ENCODE peak calls at places on chromosomes 3 and 15, in four cellular contexts. T is HepG2, Z is A549, D is AG09309. A is an unnamed sample.

GRCh38 chr3:167750273-167750971 is 14.9 kb downstream of the SERPINI1 start:
- DNase-seq in T (no peak), Z (no peak), D (no peak), A (no peak)

GRCh38 chr15:55768670-55769185 is 25.8 kb upstream of the PRTG start:
- DNase-seq in Z (no peak), T (no peak), D (no peak), A (peak)

GRCh38 chr15:78943692-78944091 is 1.2 kb downstream of the CTSH start:
- DNase-seq in T (no peak), D (no peak), Z (no peak), A (no peak)

GRCh38 chr15:89971592-89971997 is 29.5 kb upstream of the ZNF710 start:
- DNase-seq in D (peak), Z (peak), T (peak), A (peak)

GRCh38 chr15:77540346-77541060 is 92.2 kb downstream of the LINGO1 start:
- DNase-seq in D (no peak), Z (no peak), T (no peak), A (no peak)

GRCh38 chr3:39638286-39638685 is 170.8 kb downstream of the MOBP start:
- DNase-seq in T (no peak), D (no peak), Z (no peak), A (peak)

GRCh38 chr3:140290105-140290504 is 355.1 kb downstream of the CLSTN2 start:
- DNase-seq in Z (no peak), T (no peak), D (no peak), A (peak)

GRCh38 chr15:101652783-101653430 is 726 bp upstream of the TM2D3 start:
- DNase-seq in D (no peak), Z (no peak), T (no peak), A (peak)

GRCh38 chr3:149936812-149937230 is 33.9 kb downstream of the PFN2 start:
- DNase-seq in D (no peak), Z (peak), T (peak), A (peak)

GRCh38 chr3:5431811-5432378 is 244.4 kb downstream of the EDEM1 start:
- DNase-seq in T (no peak), Z (no peak), D (no peak), A (peak)

GRCh38 chr15:55909036-55909811 is 84.2 kb downstream of the NEDD4 start:
- DNase-seq in Z (peak), T (no peak), D (no peak), A (peak)

GRCh38 chr15:45253330-45253729 is 1.3 kb downstream of the SLC28A2 start:
- DNase-seq in T (no peak), Z (no peak), D (no peak), A (no peak)

GRCh38 chr3:62956411-62956810 is 81.2 kb upstream of the CADPS start:
- DNase-seq in D (no peak), Z (no peak), T (no peak), A (no peak)

GRCh38 chr15:94670436-94671034 is 439.2 kb downstream of the MCTP2 start:
- DNase-seq in D (peak), Z (peak), T (peak), A (peak)

GRCh38 chr15:90558182-90558581 is 28.5 kb downstream of the CRTC3 start:
- DNase-seq in T (peak), Z (no peak), D (no peak), A (no peak)

GRCh38 chr15:40960926-40961325 is 7.7 kb downstream of the CHAC1 start:
- DNase-seq in T (no peak), D (no peak), Z (peak), A (no peak)

GRCh38 chr3:114558271-114558670 is 264.4 kb downstream of the TIGIT start:
- DNase-seq in Z (no peak), T (no peak), D (no peak), A (peak)

GRCh38 chr15:88849376-88850122 is 45.8 kb downstream of the HAPLN3 start:
- DNase-seq in T (no peak), D (no peak), Z (no peak), A (no peak)

GRCh38 chr15:69749797-69750196 is 297.2 kb downstream of the RPLP1 start:
- DNase-seq in Z (peak), T (no peak), D (no peak), A (peak)

GRCh38 chr3:56792201-56792600 is 9.5 kb downstream of the ARHGEF3 start:
- DNase-seq in D (no peak), Z (no peak), T (peak), A (no peak)

GRCh38 chr3:81726735-81727134 is 34.7 kb downstream of the GBE1 start:
- DNase-seq in Z (peak), D (no peak), T (no peak), A (peak)

GRCh38 chr15:101407439-101407838 is 82.1 kb downstream of the PCSK6 start:
- DNase-seq in D (no peak), T (no peak), Z (no peak), A (no peak)

GRCh38 chr15:48507416-48508065 is 138.0 kb downstream of the FBN1 start:
- DNase-seq in Z (peak), T (peak), D (no peak), A (peak)

GRCh38 chr15:35963316-35963715 is 417.4 kb upstream of the DPH6 start:
- DNase-seq in T (no peak), Z (no peak), D (no peak), A (peak)

GRCh38 chr15:67715166-67715565 is 110.1 kb upstream of the SKOR1 start:
- DNase-seq in T (no peak), Z (no peak), D (no peak), A (no peak)

GRCh38 chr3:130609166-130609574 is 92.2 kb downstream of the COL6A6 start:
- DNase-seq in D (no peak), Z (no peak), T (no peak), A (no peak)

GRCh38 chr15:79815468-79815867 is 81.3 kb downstream of the MTHFS start:
- DNase-seq in T (no peak), D (no peak), Z (no peak), A (no peak)

GRCh38 chr3:56838441-56838840 is 36.7 kb upstream of the ARHGEF3 start:
- DNase-seq in T (no peak), D (no peak), Z (no peak), A (no peak)

GRCh38 chr3:178802993-178803693 is 266.9 kb downstream of the KCNMB2 start:
- DNase-seq in Z (no peak), D (no peak), T (no peak), A (no peak)

GRCh38 chr3:140832883-140833282 is 108.8 kb upstream of the SLC25A36 start:
- DNase-seq in D (no peak), T (no peak), Z (no peak), A (no peak)

GRCh38 chr3:133374706-133375105 is 25.1 kb upstream of the BFSP2 start:
- DNase-seq in Z (no peak), T (no peak), D (no peak), A (no peak)

GRCh38 chr3:118400886-118401285 is 633.8 kb downstream of the IGSF11 start:
- DNase-seq in T (no peak), D (no peak), Z (no peak), A (peak)

GRCh38 chr3:52848617-52849016 is 13.8 kb upstream of the MUSTN1 start:
- DNase-seq in Z (peak), D (peak), T (no peak), A (peak)

DNA sequence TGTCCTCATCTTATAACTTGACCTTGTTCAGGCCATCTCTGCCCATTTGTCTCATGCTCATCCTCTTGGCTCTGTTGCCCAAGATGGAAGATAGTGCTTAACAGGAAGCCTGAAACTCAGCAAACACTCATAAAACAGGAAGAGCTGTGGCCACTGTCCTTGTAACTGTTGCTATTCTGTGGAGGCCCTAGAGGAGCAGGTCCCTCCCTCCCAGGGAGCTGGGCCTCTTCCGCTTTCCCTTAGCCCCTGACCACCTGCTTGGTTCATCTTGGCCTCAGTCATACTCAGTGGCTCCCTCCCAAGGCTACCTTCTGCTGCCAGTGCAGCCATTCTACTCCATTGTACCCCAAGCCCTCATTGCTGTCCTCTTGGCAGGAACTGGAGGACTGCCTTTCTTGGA is 3.5 kb downstream of the MAPKAPK3 start:
- DNase-seq in Z (no peak), D (no peak), T (no peak), A (no peak)
- TF ChIP-seq CTCF in Z (no peak), D (no peak), T (no peak), A (no peak)

DNA sequence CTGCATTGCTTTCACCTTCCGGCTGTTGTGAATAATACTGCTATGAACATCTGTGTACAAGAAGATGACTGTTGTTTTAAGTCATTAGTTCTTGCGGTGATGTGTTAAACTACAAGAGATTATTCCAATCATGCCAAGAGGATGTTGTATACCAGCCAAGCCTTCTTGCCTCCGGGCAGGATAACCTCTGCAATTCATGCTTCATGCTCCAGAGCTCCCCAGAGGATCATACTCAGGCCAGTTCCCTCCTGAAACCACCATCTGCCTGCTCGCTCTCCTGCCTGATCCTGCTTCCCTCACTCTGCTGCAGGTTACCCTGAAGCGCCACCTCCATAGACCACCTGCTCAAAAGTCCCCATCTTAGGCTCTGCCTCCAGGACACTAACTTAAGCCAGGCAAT is 187.1 kb upstream of the PROK2 start:
- DNase-seq in Z (no peak), T (no peak), D (no peak), A (peak)
- TF ChIP-seq CTCF in Z (no peak), T (no peak), D (peak), A (peak)

GRCh38 chr3:138944842-138945645 is 1.9 kb downstream of the FOXL2 start:
- DNase-seq in Z (no peak), D (no peak), T (no peak), A (peak)

GRCh38 chr3:138947303-138948121 is 495 bp downstream of the FOXL2NB start:
- DNase-seq in D (no peak), Z (no peak), T (no peak), A (no peak)

GRCh38 chr3:138946554-138947302 is at the start of the genes FOXL2 and FOXL2NB:
- DNase-seq in D (no peak), T (no peak), Z (peak), A (peak)

GRCh38 chr3:138944136-138944658 is 2.7 kb downstream of the FOXL2 start:
- DNase-seq in D (no peak), Z (no peak), T (no peak), A (no peak)

GRCh38 chr3:138945646-138946553 is 1.0 kb downstream of the FOXL2 start:
- DNase-seq in T (no peak), D (no peak), Z (peak), A (peak)
- TF ChIP-seq CTCF in T (no peak), D (peak), Z (peak), A (peak)

GRCh38 chr3:154954750-154955149 is 125.4 kb upstream of the MME start:
- DNase-seq in Z (peak), D (peak), T (no peak), A (peak)
- TF ChIP-seq CTCF in Z (no peak), D (peak), T (no peak), A (peak)

DNA sequence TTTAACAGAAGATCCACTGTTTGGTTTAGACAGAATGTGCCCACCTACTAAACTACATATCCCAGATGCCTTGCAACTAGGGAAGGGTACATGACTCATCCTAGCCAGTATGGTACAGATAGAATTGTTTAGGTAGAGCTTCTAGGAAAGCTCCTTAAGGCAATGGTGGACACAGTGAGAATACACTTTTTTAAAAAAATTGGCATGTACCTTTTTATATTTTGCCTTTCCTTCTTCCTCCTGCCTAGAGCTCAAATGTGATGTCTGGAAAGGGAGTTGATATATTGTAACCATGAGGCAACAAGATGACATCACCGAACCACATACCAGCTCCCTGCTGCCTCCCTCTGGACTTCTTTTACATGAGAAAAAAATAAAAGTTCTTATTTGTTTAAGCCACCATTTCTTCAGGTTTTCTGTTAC is 14.4 kb upstream of the C3orf80 start:
- DNase-seq in Z (peak), D (peak), T (peak), A (peak)
- TF ChIP-seq CTCF in Z (peak), D (peak), T (peak), A (peak)

GRCh38 chr3:186259612-186260383 is 102.2 kb downstream of the DGKG start:
- DNase-seq in Z (peak), D (peak), T (peak), A (peak)

GRCh38 chr3:186264608-186265400 is 97.2 kb downstream of the DGKG start:
- DNase-seq in Z (no peak), T (no peak), D (no peak), A (no peak)

GRCh38 chr3:186260726-186261125 is 101.3 kb downstream of the DGKG start:
- DNase-seq in Z (no peak), T (no peak), D (no peak), A (no peak)

GRCh38 chr3:186258968-186259367 is 103.1 kb downstream of the DGKG start:
- DNase-seq in T (no peak), D (no peak), Z (no peak), A (no peak)

DNA sequence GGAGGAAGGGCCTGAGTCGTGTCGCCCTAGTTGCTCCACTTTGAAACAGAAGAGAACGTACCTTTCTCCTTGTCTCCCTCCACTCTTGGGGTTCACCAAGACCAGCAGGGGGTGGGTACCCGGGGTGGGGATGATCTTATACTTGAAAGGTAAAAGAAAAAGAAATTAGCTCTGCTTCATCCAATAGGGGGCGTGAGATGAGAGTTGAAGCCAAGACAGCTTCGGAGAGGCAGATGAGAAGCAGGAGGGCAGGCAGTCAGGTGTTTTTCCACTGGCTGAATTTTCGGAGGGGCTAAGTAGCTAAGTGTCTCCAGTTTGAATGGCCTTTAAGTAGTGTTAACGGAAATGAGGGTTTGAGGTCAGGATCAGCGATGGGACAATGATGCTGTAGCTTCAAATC is 100.4 kb downstream of the DGKG start:
- DNase-seq in Z (no peak), T (no peak), D (no peak), A (no peak)
- TF ChIP-seq CTCF in Z (peak), T (peak), D (peak), A (no peak)

DNA sequence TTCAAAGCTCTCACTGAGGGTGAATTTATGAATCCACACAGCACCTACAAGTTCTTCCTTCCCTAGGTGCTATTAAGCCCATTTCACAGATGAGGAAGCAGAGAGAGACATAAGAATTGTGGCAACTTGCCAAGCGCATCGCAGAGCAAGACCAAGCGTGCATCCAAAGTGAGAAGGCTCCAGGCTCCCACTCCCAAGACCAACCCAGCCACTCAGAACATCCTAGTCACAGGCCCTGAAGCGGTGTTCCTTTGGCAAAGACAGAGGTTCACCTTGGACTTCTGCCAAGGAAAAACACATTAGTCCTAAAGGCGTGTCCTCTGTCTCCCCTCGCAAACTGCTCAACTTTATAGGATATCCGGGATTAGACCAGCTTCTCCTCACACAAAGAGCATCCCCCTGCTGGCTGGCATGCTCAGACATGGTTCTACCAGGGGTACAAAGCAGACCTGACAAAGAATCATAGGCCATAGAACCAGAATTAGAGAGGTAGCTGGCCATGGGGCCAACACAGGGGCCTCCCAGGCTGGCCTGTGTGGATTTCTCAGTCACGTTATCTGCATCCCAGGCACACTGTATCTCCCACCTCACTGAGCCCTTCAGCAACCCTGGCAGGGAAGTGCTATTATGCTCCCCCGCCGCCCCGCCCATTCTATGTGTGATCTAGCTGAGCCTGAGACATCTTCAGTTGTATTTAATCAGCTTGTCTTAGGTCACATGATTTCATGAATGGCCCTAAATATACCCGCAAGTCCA is 160.2 kb downstream of the FOXP1 start:
- DNase-seq in D (no peak), Z (peak), T (no peak), A (peak)
- TF ChIP-seq CTCF in D (no peak), Z (no peak), T (no peak), A (peak)

GRCh38 chr3:9946112-9947024 is 5.8 kb downstream of the PRRT3 start:
- DNase-seq in D (peak), T (peak), Z (peak), A (peak)

GRCh38 chr3:9945358-9945757 is 6.8 kb downstream of the PRRT3 start:
- DNase-seq in D (no peak), T (no peak), Z (no peak), A (no peak)

GRCh38 chr3:9949115-9949514 is 3.1 kb downstream of the PRRT3 start:
- DNase-seq in Z (no peak), T (no peak), D (no peak), A (no peak)

GRCh38 chr3:9948586-9948985 is 3.6 kb downstream of the PRRT3 start:
- DNase-seq in D (no peak), T (no peak), Z (no peak), A (no peak)

GRCh38 chr3:9947025-9947995 is 4.9 kb downstream of the PRRT3 start:
- DNase-seq in T (peak), Z (peak), D (peak), A (peak)
- TF ChIP-seq CTCF in T (peak), Z (peak), D (peak), A (peak)

GRCh38 chr3:187293514-187293870 is 2.0 kb upstream of the MASP1 start:
- DNase-seq in T (no peak), Z (no peak), D (no peak), A (no peak)

GRCh38 chr3:187293977-187294376 is 2.4 kb upstream of the MASP1 start:
- DNase-seq in Z (no peak), T (no peak), D (no peak), A (no peak)

GRCh38 chr3:187296915-187297314 is 5.4 kb upstream of the MASP1 start:
- DNase-seq in Z (no peak), D (no peak), T (no peak), A (no peak)

GRCh38 chr3:187296058-187296457 is 4.5 kb upstream of the MASP1 start:
- DNase-seq in D (no peak), Z (no peak), T (no peak), A (no peak)

DNA sequence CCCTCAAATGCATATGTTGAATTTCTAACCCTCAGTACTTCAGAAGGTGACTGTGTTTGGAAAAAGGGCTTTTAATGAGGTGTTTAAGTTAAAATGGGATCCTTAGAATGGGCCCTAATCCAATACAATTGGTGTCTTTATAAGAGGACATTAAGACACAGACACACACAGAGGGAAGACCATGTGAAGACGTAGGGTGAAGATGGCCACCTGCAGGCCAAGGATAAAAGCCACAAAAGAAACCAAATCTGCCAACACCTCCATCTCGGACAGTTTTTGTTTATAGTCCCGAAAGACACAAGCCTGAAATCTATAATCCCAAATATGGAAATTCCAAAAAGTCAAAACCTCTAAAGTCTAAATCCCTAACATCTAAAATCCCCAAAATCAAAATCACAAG is 4.1 kb upstream of the MASP1 start:
- DNase-seq in T (no peak), D (no peak), Z (peak), A (no peak)
- TF ChIP-seq CTCF in T (peak), D (no peak), Z (no peak), A (peak)

GRCh38 chr3:157444789-157445188 is 8.1 kb downstream of the PTX3 start:
- DNase-seq in Z (no peak), D (no peak), T (no peak), A (no peak)
- TF ChIP-seq CTCF in Z (no peak), D (no peak), T (no peak), A (no peak)